ENCODE peak calls at places on chromosomes 13 and 19, in seven cellular contexts. L is left lung; B is KBM-7; V is HTR-8/SVneo; R is stimulated activated CD8-positive, alpha-beta memory T cell treated with anti-CD3 and anti-CD28 coated beads, Interleukin-15, amount 100 ng/mL, for 24 hours; U is G401; J is activated CD4-positive, alpha-beta T cell treated with anti-CD3 and anti-CD28 coated beads, Interleukin-2, amount 50 U/mL, for 4 hours. H is an unnamed sample.

GRCh38 chr19:28422791-28423650 is 789.9 kb downstream of the UQCRFS1 start:
- DNase-seq in B (no peak), R (no peak), V (no peak), U (no peak), L (no peak), J (no peak), H (no peak)

GRCh38 chr19:47109541-47110375 is 3.8 kb downstream of the ZC3H4 start:
- DNase-seq in V (no peak), U (peak; percentile 61), J (peak; percentile 42), B (peak; percentile 93), R (no peak), L (no peak), H (no peak)

GRCh38 chr19:46416077-46416709 is 2.8 kb upstream of the CCDC8 start:
- DNase-seq in B (peak; percentile 78), J (no peak), R (no peak), L (peak; percentile 91), V (peak; percentile 88), U (peak; percentile 57), H (peak; percentile 77)

GRCh38 chr13:114118763-114119123 is 13.7 kb downstream of the RASA3 start:
- DNase-seq in J (no peak), V (no peak), L (no peak), B (no peak), R (no peak), U (no peak), H (no peak)

GRCh38 chr13:98755116-98755515 is 2.6 kb upstream of the SLC15A1 start:
- DNase-seq in J (no peak), V (no peak), R (no peak), U (no peak), B (no peak), L (no peak), H (no peak)

GRCh38 chr19:12974301-12975220 is 5.2 kb downstream of the DAND5 start:
- DNase-seq in J (no peak), L (no peak), U (peak; percentile 89), R (no peak), V (no peak), B (no peak), H (no peak)

GRCh38 chr19:28883241-28883693 is 329.7 kb downstream of the UQCRFS1 start:
- DNase-seq in V (no peak), R (no peak), U (peak; percentile 6), B (no peak), L (peak; percentile 53), J (no peak), H (peak; percentile 70)

GRCh38 chr19:38234615-38235014 is 10.6 kb upstream of the DPF1 start:
- DNase-seq in J (no peak), V (no peak), L (no peak), U (no peak), R (no peak), B (no peak), H (no peak)

GRCh38 chr13:71870036-71870435 is 3.0 kb upstream of the DACH1 start:
- DNase-seq in L (no peak), V (no peak), J (no peak), B (no peak), U (no peak), R (no peak), H (no peak)

GRCh38 chr13:113350065-113350937 is 13.6 kb downstream of the GRTP1 start:
- DNase-seq in L (no peak), B (no peak), J (no peak), R (no peak), U (no peak), V (no peak), H (no peak)

GRCh38 chr13:59677966-59678814 is 485.5 kb downstream of the DIAPH3 start:
- DNase-seq in V (peak; percentile 4), L (no peak), B (peak; percentile 66), J (no peak), U (peak; percentile 20), R (no peak), H (no peak)

H was measured in suprapubic skin.